ENCODE peak calls at places on chromosomes 3 and 15, in four cellular contexts. One of them, this sample, is unnamed.

GRCh38 chr3:107604057-107604802 is 81.5 kb downstream of the BBX start:
- DNase-seq in CD8-positive, alpha-beta T cell: no peak
- DNase-seq in choroid plexus epithelial cell: peak
- DNase-seq in tibial artery: no peak
- DNase-seq in this sample: no peak

GRCh38 chr3:194140520-194141414 is 4.8 kb downstream of the HES1 start:
- DNase-seq in choroid plexus epithelial cell: peak
- DNase-seq in tibial artery: peak
- DNase-seq in CD8-positive, alpha-beta T cell: peak
- DNase-seq in this sample: peak

GRCh38 chr3:186935133-186935532 is 4.8 kb downstream of the ST6GAL1 start:
- DNase-seq in tibial artery: no peak
- DNase-seq in choroid plexus epithelial cell: no peak
- DNase-seq in CD8-positive, alpha-beta T cell: no peak
- DNase-seq in this sample: no peak

GRCh38 chr3:15520804-15521572 is 518 bp downstream of the COLQ start:
- DNase-seq in tibial artery: no peak
- DNase-seq in CD8-positive, alpha-beta T cell: no peak
- DNase-seq in choroid plexus epithelial cell: no peak
- DNase-seq in this sample: no peak

GRCh38 chr15:66251790-66252355 is 1.7 kb downstream of the MEGF11 start:
- DNase-seq in tibial artery: no peak
- DNase-seq in choroid plexus epithelial cell: no peak
- DNase-seq in CD8-positive, alpha-beta T cell: no peak
- DNase-seq in this sample: peak

GRCh38 chr3:134312873-134313838 is 61.1 kb downstream of the AMOTL2 start:
- DNase-seq in tibial artery: peak
- DNase-seq in CD8-positive, alpha-beta T cell: no peak
- DNase-seq in choroid plexus epithelial cell: peak
- DNase-seq in this sample: peak

GRCh38 chr3:178486903-178487302 is 49.3 kb upstream of the KCNMB2 start:
- DNase-seq in CD8-positive, alpha-beta T cell: no peak
- DNase-seq in choroid plexus epithelial cell: no peak
- DNase-seq in tibial artery: no peak
- DNase-seq in this sample: no peak

GRCh38 chr3:194584866-194585265 is 48.4 kb downstream of the TMEM44 start:
- DNase-seq in tibial artery: no peak
- DNase-seq in CD8-positive, alpha-beta T cell: no peak
- DNase-seq in choroid plexus epithelial cell: no peak
- DNase-seq in this sample: no peak

GRCh38 chr15:89164712-89165211 is 56.6 kb downstream of the RLBP1 start:
- DNase-seq in tibial artery: no peak
- DNase-seq in choroid plexus epithelial cell: peak
- DNase-seq in CD8-positive, alpha-beta T cell: no peak
- DNase-seq in this sample: no peak

GRCh38 chr3:50204804-50205718 is at the start of gene SLC38A3:
- DNase-seq in CD8-positive, alpha-beta T cell: peak
- DNase-seq in choroid plexus epithelial cell: no peak
- DNase-seq in tibial artery: no peak
- DNase-seq in this sample: no peak

GRCh38 chr3:161576733-161577510 is 80.3 kb downstream of the OTOL1 start:
- DNase-seq in tibial artery: no peak
- DNase-seq in choroid plexus epithelial cell: no peak
- DNase-seq in CD8-positive, alpha-beta T cell: no peak
- DNase-seq in this sample: no peak

GRCh38 chr15:84915011-84915958 is 30.8 kb downstream of the SLC28A1 start:
- DNase-seq in tibial artery: peak
- DNase-seq in choroid plexus epithelial cell: peak
- DNase-seq in CD8-positive, alpha-beta T cell: peak
- DNase-seq in this sample: peak

GRCh38 chr15:39232512-39232911 is 348.4 kb upstream of the THBS1 start:
- DNase-seq in choroid plexus epithelial cell: peak
- DNase-seq in CD8-positive, alpha-beta T cell: no peak
- DNase-seq in tibial artery: no peak
- DNase-seq in this sample: no peak

GRCh38 chr15:66588537-66588936 is 22.7 kb upstream of the LCTL start:
- DNase-seq in tibial artery: no peak
- DNase-seq in CD8-positive, alpha-beta T cell: no peak
- DNase-seq in choroid plexus epithelial cell: no peak
- DNase-seq in this sample: peak

GRCh38 chr15:44427756-44428724 is 611 bp downstream of the CTDSPL2 start:
- DNase-seq in tibial artery: peak
- DNase-seq in choroid plexus epithelial cell: peak
- DNase-seq in CD8-positive, alpha-beta T cell: no peak
- DNase-seq in this sample: no peak

GRCh38 chr3:188139466-188139865 is 14.5 kb upstream of the LPP start:
- DNase-seq in choroid plexus epithelial cell: no peak
- DNase-seq in CD8-positive, alpha-beta T cell: no peak
- DNase-seq in tibial artery: no peak
- DNase-seq in this sample: no peak

GRCh38 chr15:68570974-68571373 is 7.8 kb upstream of the CORO2B start:
- DNase-seq in choroid plexus epithelial cell: no peak
- DNase-seq in tibial artery: no peak
- DNase-seq in CD8-positive, alpha-beta T cell: no peak
- DNase-seq in this sample: no peak

GRCh38 chr15:91408476-91409076 is 308.5 kb downstream of the SV2B start:
- DNase-seq in tibial artery: no peak
- DNase-seq in choroid plexus epithelial cell: peak
- DNase-seq in CD8-positive, alpha-beta T cell: no peak
- DNase-seq in this sample: no peak

GRCh38 chr3:134359121-134360010 is 14.9 kb downstream of the AMOTL2 start:
- DNase-seq in choroid plexus epithelial cell: no peak
- DNase-seq in CD8-positive, alpha-beta T cell: no peak
- DNase-seq in tibial artery: no peak
- DNase-seq in this sample: no peak

GRCh38 chr3:59127071-59127470 is 77.2 kb upstream of the CFAP20DC start:
- DNase-seq in CD8-positive, alpha-beta T cell: no peak
- DNase-seq in choroid plexus epithelial cell: peak
- DNase-seq in tibial artery: no peak
- DNase-seq in this sample: no peak

GRCh38 chr3:97885931-97886824 is 64.4 kb downstream of the CRYBG3 start:
- DNase-seq in CD8-positive, alpha-beta T cell: no peak
- DNase-seq in tibial artery: no peak
- DNase-seq in choroid plexus epithelial cell: no peak
- DNase-seq in this sample: no peak

DNA sequence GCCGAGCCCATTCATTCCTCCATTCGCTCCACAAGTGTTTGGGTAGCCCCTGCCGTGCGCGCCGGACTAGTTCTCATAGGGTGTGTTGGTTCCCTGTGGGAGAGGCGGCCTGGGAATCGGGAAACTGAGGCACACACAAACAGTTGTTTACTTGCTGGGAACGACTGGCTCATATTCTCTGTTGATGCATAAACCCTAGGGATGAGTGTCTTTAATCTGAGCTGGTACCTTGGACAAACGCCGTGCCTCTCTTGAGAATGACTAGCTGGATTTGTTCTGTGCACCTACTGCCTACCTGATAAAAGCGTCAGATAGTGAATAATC is 737 bp downstream of the DNAJA4 start:
- DNase-seq in choroid plexus epithelial cell: no peak
- DNase-seq in CD8-positive, alpha-beta T cell: no peak
- DNase-seq in tibial artery: no peak
- DNase-seq in this sample: peak
- H3K4me3 ChIP-seq in choroid plexus epithelial cell: peak
- H3K4me3 ChIP-seq in CD8-positive, alpha-beta T cell: peak
- H3K4me3 ChIP-seq in tibial artery: peak
- H3K4me3 ChIP-seq in this sample: peak

GRCh38 chr15:80665151-80665550 is 30.0 kb upstream of the ABHD17C start:
- DNase-seq in choroid plexus epithelial cell: no peak
- DNase-seq in tibial artery: no peak
- DNase-seq in CD8-positive, alpha-beta T cell: no peak
- DNase-seq in this sample: no peak

GRCh38 chr15:80659375-80659774 is 35.7 kb upstream of the ABHD17C start:
- DNase-seq in CD8-positive, alpha-beta T cell: no peak
- DNase-seq in tibial artery: no peak
- DNase-seq in choroid plexus epithelial cell: no peak
- DNase-seq in this sample: no peak

GRCh38 chr15:80662756-80663553 is 32.2 kb upstream of the ABHD17C start:
- DNase-seq in CD8-positive, alpha-beta T cell: no peak
- DNase-seq in tibial artery: no peak
- DNase-seq in choroid plexus epithelial cell: no peak
- DNase-seq in this sample: no peak

GRCh38 chr15:80662129-80662528 is 33.0 kb upstream of the ABHD17C start:
- DNase-seq in choroid plexus epithelial cell: no peak
- DNase-seq in tibial artery: no peak
- DNase-seq in CD8-positive, alpha-beta T cell: no peak
- DNase-seq in this sample: no peak

GRCh38 chr15:80660114-80660513 is 35.0 kb upstream of the ABHD17C start:
- DNase-seq in tibial artery: no peak
- DNase-seq in CD8-positive, alpha-beta T cell: no peak
- DNase-seq in choroid plexus epithelial cell: no peak
- DNase-seq in this sample: no peak
- TF ChIP-seq CTCF in tibial artery: peak
- TF ChIP-seq CTCF in CD8-positive, alpha-beta T cell: no peak
- TF ChIP-seq CTCF in choroid plexus epithelial cell: no peak
- TF ChIP-seq CTCF in this sample: no peak

GRCh38 chr15:32657198-32657886 is 15.8 kb downstream of the SCG5 start:
- DNase-seq in tibial artery: no peak
- DNase-seq in choroid plexus epithelial cell: peak
- DNase-seq in CD8-positive, alpha-beta T cell: no peak
- DNase-seq in this sample: no peak
- H3K4me3 ChIP-seq in tibial artery: no peak
- H3K4me3 ChIP-seq in choroid plexus epithelial cell: no peak
- H3K4me3 ChIP-seq in CD8-positive, alpha-beta T cell: no peak
- H3K4me3 ChIP-seq in this sample: no peak

GRCh38 chr3:104604326-104605010 is 762.2 kb upstream of the ALCAM start:
- DNase-seq in tibial artery: no peak
- DNase-seq in choroid plexus epithelial cell: peak
- DNase-seq in CD8-positive, alpha-beta T cell: no peak
- DNase-seq in this sample: no peak
- TF ChIP-seq CTCF in tibial artery: no peak
- TF ChIP-seq CTCF in choroid plexus epithelial cell: peak
- TF ChIP-seq CTCF in CD8-positive, alpha-beta T cell: no peak
- TF ChIP-seq CTCF in this sample: no peak

GRCh38 chr3:133040696-133041523 is 2.7 kb downstream of the TMEM108 start:
- DNase-seq in choroid plexus epithelial cell: peak
- DNase-seq in tibial artery: peak
- DNase-seq in CD8-positive, alpha-beta T cell: no peak
- DNase-seq in this sample: no peak
- H3K4me3 ChIP-seq in choroid plexus epithelial cell: no peak
- H3K4me3 ChIP-seq in tibial artery: no peak
- H3K4me3 ChIP-seq in CD8-positive, alpha-beta T cell: no peak
- H3K4me3 ChIP-seq in this sample: no peak